ENCODE peak calls at places on chromosome 15, in five cellular contexts. One of them, this sample, is unnamed.
A peak's percentile ranks its signal among the peaks of the same experiment; 100 is the strongest.

GRCh38 chr15:77629070-77630030 is 3.4 kb downstream of the LINGO1 start:
- DNase-seq in gastrocnemius medialis: no peak
- DNase-seq in heart left ventricle: no peak
- DNase-seq in ovary: no peak
- DNase-seq in K562: no peak
- DNase-seq in this sample: no peak

GRCh38 chr15:83444936-83445335 is 2.2 kb upstream of the SH3GL3 start:
- DNase-seq in gastrocnemius medialis: no peak
- DNase-seq in heart left ventricle: no peak
- DNase-seq in ovary: no peak
- DNase-seq in K562: no peak
- DNase-seq in this sample: no peak

GRCh38 chr15:56765252-56765651 is 31.9 kb upstream of the ZNF280D start:
- DNase-seq in gastrocnemius medialis: no peak
- DNase-seq in heart left ventricle: no peak
- DNase-seq in ovary: no peak
- DNase-seq in K562: no peak
- DNase-seq in this sample: no peak

GRCh38 chr15:69012761-69013364 is 1.6 kb upstream of the NOX5 start:
- DNase-seq in gastrocnemius medialis: no peak
- DNase-seq in heart left ventricle: no peak
- DNase-seq in ovary: no peak
- DNase-seq in K562: no peak
- DNase-seq in this sample: no peak

GRCh38 chr15:69648215-69648614 is 195.6 kb downstream of the RPLP1 start:
- DNase-seq in gastrocnemius medialis: no peak
- DNase-seq in heart left ventricle: no peak
- DNase-seq in ovary: no peak
- DNase-seq in K562: no peak
- DNase-seq in this sample: no peak

GRCh38 chr15:72306211-72306785 is 13.7 kb downstream of the CELF6 start:
- DNase-seq in gastrocnemius medialis: no peak
- DNase-seq in heart left ventricle: no peak
- DNase-seq in ovary: no peak
- DNase-seq in K562: peak; percentile 39
- DNase-seq in this sample: no peak

GRCh38 chr15:94203321-94203720 is 28.0 kb upstream of the MCTP2 start:
- DNase-seq in gastrocnemius medialis: no peak
- DNase-seq in heart left ventricle: no peak
- DNase-seq in ovary: no peak
- DNase-seq in K562: no peak
- DNase-seq in this sample: peak; percentile 66

GRCh38 chr15:43488790-43489585 is 4.0 kb downstream of the TP53BP1 start:
- DNase-seq in gastrocnemius medialis: no peak
- DNase-seq in heart left ventricle: no peak
- DNase-seq in ovary: no peak
- DNase-seq in K562: no peak
- DNase-seq in this sample: no peak

GRCh38 chr15:43410572-43411214 is 39.8 kb downstream of the TUBGCP4 start:
- DNase-seq in gastrocnemius medialis: no peak
- DNase-seq in heart left ventricle: no peak
- DNase-seq in ovary: no peak
- DNase-seq in K562: peak; percentile 51
- DNase-seq in this sample: no peak

GRCh38 chr15:92801412-92801773 is 98.7 kb upstream of the CHD2 start:
- DNase-seq in gastrocnemius medialis: no peak
- DNase-seq in heart left ventricle: no peak
- DNase-seq in ovary: no peak
- DNase-seq in K562: no peak
- DNase-seq in this sample: no peak

GRCh38 chr15:30953731-30954378 is 37.6 kb downstream of the MTMR10 start:
- DNase-seq in gastrocnemius medialis: peak; percentile 30
- DNase-seq in heart left ventricle: no peak
- DNase-seq in ovary: no peak
- DNase-seq in K562: peak; percentile 71
- DNase-seq in this sample: no peak

GRCh38 chr15:69838338-69838737 is 259.4 kb downstream of the TLE3 start:
- DNase-seq in gastrocnemius medialis: no peak
- DNase-seq in heart left ventricle: no peak
- DNase-seq in ovary: no peak
- DNase-seq in K562: no peak
- DNase-seq in this sample: no peak

GRCh38 chr15:88649286-88649733 is 10.5 kb downstream of the ISG20 start:
- DNase-seq in gastrocnemius medialis: no peak
- DNase-seq in heart left ventricle: peak; percentile 74
- DNase-seq in ovary: no peak
- DNase-seq in K562: no peak
- DNase-seq in this sample: peak; percentile 46

GRCh38 chr15:31867536-31868442 is 162.5 kb upstream of the CHRNA7 start:
- DNase-seq in gastrocnemius medialis: no peak
- DNase-seq in heart left ventricle: peak; percentile 50
- DNase-seq in ovary: peak; percentile 43
- DNase-seq in K562: peak; percentile 57
- DNase-seq in this sample: peak; percentile 63

GRCh38 chr15:70098170-70098460 is 398 bp upstream of the TLE3 start:
- DNase-seq in gastrocnemius medialis: no peak
- DNase-seq in heart left ventricle: no peak
- DNase-seq in ovary: no peak
- DNase-seq in K562: no peak
- DNase-seq in this sample: peak; percentile 77

GRCh38 chr15:61051570-61052031 is 177.5 kb downstream of the RORA start:
- DNase-seq in gastrocnemius medialis: peak; percentile 32
- DNase-seq in heart left ventricle: peak; percentile 44
- DNase-seq in ovary: peak; percentile 51
- DNase-seq in K562: no peak
- DNase-seq in this sample: peak; percentile 73

GRCh38 chr15:64343222-64343621 is 12.8 kb downstream of the CSNK1G1 start:
- DNase-seq in gastrocnemius medialis: no peak
- DNase-seq in heart left ventricle: no peak
- DNase-seq in ovary: no peak
- DNase-seq in K562: no peak
- DNase-seq in this sample: no peak

GRCh38 chr15:69509131-69509530 is 56.5 kb downstream of the RPLP1 start:
- DNase-seq in gastrocnemius medialis: no peak
- DNase-seq in heart left ventricle: no peak
- DNase-seq in ovary: no peak
- DNase-seq in K562: no peak
- DNase-seq in this sample: no peak

GRCh38 chr15:83935774-83936173 is 281.9 kb downstream of the ADAMTSL3 start:
- DNase-seq in gastrocnemius medialis: no peak
- DNase-seq in heart left ventricle: no peak
- DNase-seq in ovary: no peak
- DNase-seq in K562: no peak
- DNase-seq in this sample: no peak

GRCh38 chr15:56886450-56886856 is 32.0 kb upstream of the TCF12 start:
- DNase-seq in gastrocnemius medialis: no peak
- DNase-seq in heart left ventricle: no peak
- DNase-seq in ovary: peak; percentile 28
- DNase-seq in K562: no peak
- DNase-seq in this sample: peak; percentile 26

GRCh38 chr15:58487041-58487723 is 55.4 kb downstream of the LIPC start:
- DNase-seq in gastrocnemius medialis: no peak
- DNase-seq in heart left ventricle: no peak
- DNase-seq in ovary: no peak
- DNase-seq in K562: no peak
- DNase-seq in this sample: no peak

GRCh38 chr15:78944669-78945407 is at the start of gene CTSH:
- DNase-seq in gastrocnemius medialis: peak; percentile 47
- DNase-seq in heart left ventricle: peak; percentile 88
- DNase-seq in ovary: peak; percentile 88
- DNase-seq in K562: peak; percentile 98
- DNase-seq in this sample: peak; percentile 82
- TF ChIP-seq POLR2A in gastrocnemius medialis: peak; percentile 51
- TF ChIP-seq POLR2A in heart left ventricle: no peak
- TF ChIP-seq POLR2A in ovary: peak; percentile 33
- TF ChIP-seq POLR2A in K562: peak; percentile 79
- TF ChIP-seq POLR2A in this sample: no peak

DNA sequence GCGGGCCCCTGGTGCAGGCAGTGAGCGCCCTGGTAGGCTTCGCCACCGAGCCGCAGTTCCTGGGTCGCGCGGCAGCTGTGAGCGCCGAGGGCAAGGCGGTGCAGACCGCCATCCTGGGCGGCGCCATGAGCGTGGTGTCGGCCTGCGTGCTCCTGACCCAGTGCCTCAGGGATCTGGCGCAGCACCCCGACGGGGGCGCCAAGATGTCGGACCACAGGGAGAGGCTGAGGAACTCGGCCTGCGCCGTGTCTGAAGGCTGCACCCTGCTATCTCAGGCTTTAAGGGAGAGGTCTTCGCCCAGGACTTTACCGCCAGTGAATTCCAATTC is 2.3 kb downstream of the TLNRD1 start:
- DNase-seq in gastrocnemius medialis: no peak
- DNase-seq in heart left ventricle: peak; percentile 22
- DNase-seq in ovary: peak; percentile 39
- DNase-seq in K562: no peak
- DNase-seq in this sample: no peak
- TF ChIP-seq CTCF in gastrocnemius medialis: no peak
- TF ChIP-seq CTCF in heart left ventricle: no peak
- TF ChIP-seq CTCF in ovary: no peak
- TF ChIP-seq CTCF in K562: no peak
- TF ChIP-seq CTCF in this sample: no peak

GRCh38 chr15:67080900-67081431 is 15.6 kb downstream of the SMAD3 start:
- DNase-seq in gastrocnemius medialis: peak; percentile 92
- DNase-seq in heart left ventricle: peak; percentile 41
- DNase-seq in ovary: peak; percentile 21
- DNase-seq in K562: no peak
- DNase-seq in this sample: peak; percentile 64
- TF ChIP-seq POLR2A in gastrocnemius medialis: peak; percentile 63
- TF ChIP-seq POLR2A in heart left ventricle: no peak
- TF ChIP-seq POLR2A in ovary: no peak
- TF ChIP-seq POLR2A in K562: no peak
- TF ChIP-seq POLR2A in this sample: no peak

DNA sequence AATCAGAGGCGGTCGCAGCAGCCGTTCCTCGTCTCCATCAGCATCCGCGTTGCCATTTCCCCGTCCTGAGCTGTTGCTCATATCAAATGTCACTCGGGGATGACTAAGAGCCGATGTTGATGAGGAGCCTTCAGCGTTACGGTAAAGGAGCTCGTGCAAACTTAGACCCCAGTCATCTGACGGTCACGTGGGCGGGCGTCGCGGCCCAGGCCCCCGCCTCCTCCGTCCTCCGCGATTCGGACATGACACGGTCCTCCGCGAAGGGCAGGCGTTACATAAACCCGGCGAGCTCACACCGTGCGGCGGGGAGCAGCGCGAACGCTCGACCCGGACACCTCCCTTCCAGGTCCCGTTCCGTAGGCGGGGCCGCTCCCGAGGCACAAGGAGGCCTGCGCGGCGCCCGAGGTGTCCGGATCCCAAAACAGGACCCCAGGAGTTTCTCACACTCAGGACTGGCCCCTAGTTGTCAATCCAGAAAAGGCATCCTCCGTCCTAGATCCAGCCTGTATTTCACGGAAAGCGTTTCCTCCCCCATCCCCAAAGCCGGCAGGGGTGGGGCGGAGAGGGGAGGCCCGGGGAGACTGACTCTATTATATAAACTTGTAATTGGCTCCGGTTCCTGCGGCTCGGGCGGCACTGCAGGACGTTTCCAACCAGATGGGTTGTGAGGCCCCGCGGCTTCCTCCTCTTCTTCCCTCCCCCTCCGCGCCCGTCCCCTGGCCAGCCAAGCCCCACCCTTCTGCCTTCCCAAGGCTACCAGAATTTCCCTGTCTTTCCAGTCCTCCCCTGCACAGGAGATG is 100.0 kb upstream of the IGF1R start:
- DNase-seq in gastrocnemius medialis: peak; percentile 32
- DNase-seq in heart left ventricle: peak; percentile 73
- DNase-seq in ovary: peak; percentile 84
- DNase-seq in K562: no peak
- DNase-seq in this sample: peak; percentile 78
- TF ChIP-seq CTCF in gastrocnemius medialis: no peak
- TF ChIP-seq CTCF in heart left ventricle: no peak
- TF ChIP-seq CTCF in ovary: no peak
- TF ChIP-seq CTCF in K562: no peak
- TF ChIP-seq CTCF in this sample: peak; percentile 20

GRCh38 chr15:74543583-74543982 is 2.6 kb downstream of the ARID3B start:
- DNase-seq in gastrocnemius medialis: no peak
- DNase-seq in heart left ventricle: no peak
- DNase-seq in ovary: no peak
- DNase-seq in K562: no peak
- DNase-seq in this sample: no peak

GRCh38 chr15:74548236-74548635 is 7.2 kb downstream of the ARID3B start:
- DNase-seq in gastrocnemius medialis: no peak
- DNase-seq in heart left ventricle: no peak
- DNase-seq in ovary: no peak
- DNase-seq in K562: no peak
- DNase-seq in this sample: no peak

GRCh38 chr15:74543043-74543422 is 2.0 kb downstream of the ARID3B start:
- DNase-seq in gastrocnemius medialis: no peak
- DNase-seq in heart left ventricle: no peak
- DNase-seq in ovary: no peak
- DNase-seq in K562: no peak
- DNase-seq in this sample: no peak

GRCh38 chr15:74545061-74545460 is 4.0 kb downstream of the ARID3B start:
- DNase-seq in gastrocnemius medialis: no peak
- DNase-seq in heart left ventricle: no peak
- DNase-seq in ovary: no peak
- DNase-seq in K562: no peak
- DNase-seq in this sample: no peak

GRCh38 chr15:74545776-74546656 is 5.0 kb downstream of the ARID3B start:
- DNase-seq in gastrocnemius medialis: peak; percentile 80
- DNase-seq in heart left ventricle: peak; percentile 98
- DNase-seq in ovary: peak; percentile 100
- DNase-seq in K562: peak; percentile 94
- DNase-seq in this sample: peak; percentile 98
- TF ChIP-seq POLR2A in gastrocnemius medialis: no peak
- TF ChIP-seq POLR2A in heart left ventricle: no peak
- TF ChIP-seq POLR2A in ovary: no peak
- TF ChIP-seq POLR2A in K562: no peak
- TF ChIP-seq POLR2A in this sample: no peak